ENCODE peak calls at places on chromosomes 7 and 10, in seven cellular contexts. N is amniotic stem cell; B is amygdala; L is Jurkat, Clone E6-1; U is activated CD4-positive, CD25-positive, alpha-beta regulatory T cell treated with anti-CD3 and anti-CD28 coated beads, Interleukin-2, amount 50 U/mL, for 72 hours; Z is skeletal muscle cell; F is activated T-helper 1 cell treated with anti-CD3 and anti-CD28 coated beads, Interleukin-2, amount 50 U/mL, for 16 hours. X is an unnamed sample.
A peak's percentile ranks its signal among the peaks of the same experiment; 100 is the strongest.

GRCh38 chr7:78081888-78082287 is 283.3 kb downstream of the PHTF2 start:
- DNase-seq in B (no peak), L (no peak), U (no peak), N (no peak), F (no peak), Z (no peak), X (no peak)

GRCh38 chr10:3178070-3178469 is 5.5 kb upstream of the PITRM1 start:
- DNase-seq in N (no peak), Z (no peak), F (no peak), U (no peak), L (no peak), B (no peak), X (no peak)

GRCh38 chr7:9250876-9251275 is 817.5 kb downstream of the NXPH1 start:
- DNase-seq in U (no peak), B (no peak), F (no peak), L (no peak), Z (no peak), N (no peak), X (no peak)

GRCh38 chr10:19811517-19811916 is 4.7 kb upstream of the PLXDC2 start:
- DNase-seq in F (no peak), L (no peak), N (no peak), U (no peak), Z (no peak), B (peak; percentile 47), X (peak; percentile 35)

GRCh38 chr10:130354555-130354954 is 218.4 kb downstream of the GLRX3 start:
- DNase-seq in F (no peak), N (no peak), L (no peak), U (no peak), B (no peak), Z (no peak), X (no peak)

GRCh38 chr7:90210925-90211324 is 615 bp upstream of the STEAP2 start:
- DNase-seq in B (peak; percentile 7), N (no peak), F (no peak), L (no peak), U (no peak), Z (no peak), X (no peak)

GRCh38 chr7:93544686-93545085 is 29.8 kb downstream of the CALCR start:
- DNase-seq in B (no peak), U (no peak), N (no peak), Z (no peak), L (no peak), F (no peak), X (peak; percentile 4)

GRCh38 chr7:90239625-90240228 is 5.2 kb upstream of the CFAP69 start:
- DNase-seq in L (no peak), B (no peak), Z (no peak), U (no peak), N (no peak), F (no peak), X (no peak)

GRCh38 chr7:22990588-22990949 is 23.4 kb downstream of the HYCC1 start:
- DNase-seq in N (no peak), Z (peak; percentile 25), B (no peak), L (no peak), U (no peak), F (no peak), X (peak; percentile 69)

GRCh38 chr10:58734116-58734515 is 221.4 kb downstream of the BICC1 start:
- DNase-seq in Z (no peak), U (no peak), B (no peak), L (no peak), N (no peak), F (no peak), X (no peak)

GRCh38 chr7:159065852-159066480 is 78.7 kb downstream of the VIPR2 start:
- DNase-seq in L (no peak), F (no peak), N (no peak), U (no peak), Z (no peak), B (no peak), X (no peak)

GRCh38 chr7:74306737-74307469 is 17.7 kb downstream of the CLIP2 start:
- DNase-seq in U (no peak), F (no peak), L (no peak), N (peak; percentile 40), B (peak; percentile 82), Z (no peak), X (peak; percentile 95)

GRCh38 chr10:6144609-6145413 is 56.0 kb downstream of the RBM17 start:
- DNase-seq in N (peak; percentile 49), F (peak; percentile 82), U (peak; percentile 89), B (peak; percentile 87), L (peak; percentile 76), Z (no peak), X (peak; percentile 66)

GRCh38 chr10:98431016-98431415 is 15.7 kb downstream of the HPS1 start:
- DNase-seq in U (no peak), L (no peak), B (no peak), Z (no peak), F (no peak), N (no peak), X (no peak)

GRCh38 chr7:77199008-77199966 is at the start of gene FGL2:
- DNase-seq in U (no peak), F (no peak), L (peak; percentile 40), N (no peak), Z (peak; percentile 31), B (peak; percentile 21), X (peak; percentile 48)

GRCh38 chr10:58266826-58267712 is 625 bp downstream of the IPMK start:
- DNase-seq in U (peak; percentile 42), F (peak; percentile 18), L (no peak), Z (no peak), N (no peak), B (peak; percentile 55), X (peak; percentile 25)

GRCh38 chr7:24936121-24936824 is 43.7 kb downstream of the OSBPL3 start:
- DNase-seq in Z (no peak), U (no peak), N (no peak), L (no peak), F (no peak), B (no peak), X (no peak)

GRCh38 chr10:119281581-119282071 is 74.3 kb downstream of the GRK5 start:
- DNase-seq in U (no peak), Z (no peak), B (peak; percentile 72), N (no peak), F (no peak), L (no peak), X (peak; percentile 31)

GRCh38 chr7:96169439-96169838 is 152.5 kb downstream of the SLC25A13 start:
- DNase-seq in F (no peak), U (no peak), L (no peak), N (no peak), Z (no peak), B (peak; percentile 29), X (no peak)

GRCh38 chr10:76454539-76455137 is 1023.2 kb downstream of the LRMDA start:
- DNase-seq in B (no peak), N (no peak), U (no peak), L (no peak), F (no peak), Z (no peak), X (no peak)

GRCh38 chr7:51317582-51317910 is 937 bp upstream of the COBL start:
- DNase-seq in U (no peak), N (no peak), L (no peak), Z (no peak), F (no peak), B (no peak), X (no peak)

GRCh38 chr10:6069101-6069931 is 7.1 kb upstream of the IL2RA start:
- DNase-seq in L (no peak), N (no peak), B (no peak), Z (no peak), U (no peak), F (no peak), X (no peak)

GRCh38 chr10:1177936-1178335 is 121.8 kb downstream of the WDR37 start:
- DNase-seq in B (no peak), L (no peak), N (no peak), Z (no peak), U (no peak), F (no peak), X (no peak)

GRCh38 chr10:63763744-63764143 is 242.5 kb downstream of the REEP3 start:
- DNase-seq in B (no peak), Z (no peak), L (no peak), N (no peak), F (no peak), U (no peak), X (no peak)

GRCh38 chr7:151351027-151351426 is 9.4 kb downstream of the NUB1 start:
- DNase-seq in F (peak; percentile 17), U (no peak), N (no peak), Z (no peak), L (no peak), B (no peak), X (no peak)

GRCh38 chr10:35875281-35875680 is 233.2 kb upstream of the FZD8 start:
- DNase-seq in L (no peak), N (no peak), F (no peak), B (no peak), U (no peak), Z (peak; percentile 23), X (peak; percentile 10)

GRCh38 chr10:78963074-78964034 is 105.4 kb upstream of the ZMIZ1 start:
- DNase-seq in U (no peak), Z (no peak), N (no peak), L (no peak), F (no peak), B (no peak), X (no peak)

GRCh38 chr10:69885379-69886156 is 83.9 kb downstream of the COL13A1 start:
- DNase-seq in F (no peak), B (no peak), L (no peak), N (no peak), U (no peak), Z (no peak), X (no peak)

GRCh38 chr7:99106869-99107268 is 37.0 kb downstream of the SMURF1 start:
- DNase-seq in U (no peak), Z (no peak), F (no peak), N (no peak), L (no peak), B (no peak), X (peak; percentile 28)

GRCh38 chr10:34164029-34164428 is 651.1 kb downstream of the PARD3 start:
- DNase-seq in B (no peak), F (no peak), N (no peak), Z (no peak), L (no peak), U (no peak), X (no peak)

X was measured in A172.